ENCODE peak calls at places on chromosomes 1 and 21, in nine cellular contexts. K, E, M, D, G, L, N, J and T are unnamed samples.
A peak's percentile ranks its signal among the peaks of the same experiment; 100 is the strongest.

GRCh38 chr1:201764166-201764565 is 64.8 kb upstream of the IPO9 start:
- DNase-seq in G (no peak), K (no peak), N (no peak), M (no peak), J (no peak), D (no peak), E (no peak), L (no peak), T (no peak)

GRCh38 chr1:208030320-208031091 is 119.6 kb upstream of the CD34 start:
- DNase-seq in N (no peak), L (no peak), M (no peak), K (peak; percentile 68), E (no peak), D (no peak), J (no peak), G (no peak), T (no peak)

GRCh38 chr1:26468911-26469310 is 3.3 kb upstream of the HMGN2 start:
- DNase-seq in L (no peak), E (peak; percentile 72), D (no peak), M (peak; percentile 45), N (no peak), G (no peak), K (no peak), J (no peak), T (no peak)

GRCh38 chr1:44294588-44295007 is 60.5 kb downstream of the ERI3 start:
- DNase-seq in D (no peak), N (peak; percentile 32), G (peak; percentile 68), L (peak; percentile 57), E (no peak), J (no peak), M (peak; percentile 29), K (peak; percentile 83), T (peak; percentile 35)

GRCh38 chr1:26335774-26336476 is 18.0 kb downstream of the CRYBG2 start:
- DNase-seq in L (no peak), G (no peak), J (no peak), D (no peak), K (no peak), M (no peak), E (peak; percentile 79), N (no peak), T (no peak)

GRCh38 chr1:10280442-10281350 is 70.3 kb downstream of the KIF1B start:
- DNase-seq in D (no peak), K (peak; percentile 56), L (no peak), M (no peak), E (no peak), N (no peak), G (no peak), J (no peak), T (no peak)

GRCh38 chr1:50047916-50048694 is 24.4 kb upstream of the AGBL4 start:
- DNase-seq in N (peak; percentile 19), E (peak; percentile 79), M (no peak), L (peak; percentile 1), G (no peak), D (no peak), J (no peak), K (no peak), T (peak; percentile 65)

GRCh38 chr1:111592389-111593361 is 26.9 kb upstream of the RAP1A start:
- DNase-seq in E (peak; percentile 88), J (peak; percentile 90), G (peak; percentile 74), M (peak; percentile 85), D (peak; percentile 86), N (peak; percentile 14), K (peak; percentile 95), L (peak; percentile 72), T (peak; percentile 63)

GRCh38 chr21:41768371-41769042 is 1.7 kb upstream of the RIPK4 start:
- DNase-seq in N (peak; percentile 80), D (no peak), E (no peak), M (peak; percentile 78), L (peak; percentile 66), G (no peak), J (peak; percentile 97), K (peak; percentile 85), T (no peak)

GRCh38 chr1:83996621-83997020 is 2.3 kb downstream of the TTLL7 start:
- DNase-seq in L (no peak), E (no peak), N (no peak), K (peak; percentile 88), J (no peak), G (no peak), D (no peak), M (no peak), T (no peak)

GRCh38 chr1:80882552-80882951 is 918.2 kb upstream of the ADGRL2 start:
- DNase-seq in J (peak; percentile 74), E (no peak), D (no peak), M (no peak), G (no peak), L (no peak), K (peak; percentile 71), N (peak; percentile 41), T (no peak)

GRCh38 chr1:112439592-112439991 is 43.6 kb downstream of the CTTNBP2NL start:
- DNase-seq in J (no peak), E (no peak), D (no peak), G (no peak), L (no peak), M (no peak), K (no peak), N (no peak), T (no peak)

GRCh38 chr1:101025283-101025679 is 303 bp downstream of the DPH5 start:
- DNase-seq in G (no peak), L (peak; percentile 40), D (no peak), E (no peak), N (no peak), K (peak; percentile 37), M (no peak), J (no peak), T (peak; percentile 6)

GRCh38 chr1:2633401-2633935 is 652 bp upstream of the MMEL1 start:
- DNase-seq in K (no peak), N (no peak), G (no peak), J (no peak), M (no peak), D (no peak), L (no peak), E (no peak), T (no peak)

GRCh38 chr1:2641381-2642130 is 8.7 kb upstream of the MMEL1 start:
- DNase-seq in M (peak; percentile 24), K (no peak), G (no peak), D (no peak), N (no peak), J (no peak), L (no peak), E (peak; percentile 73), T (peak; percentile 19)

GRCh38 chr1:212286437-212287131 is 1.4 kb downstream of the PPP2R5A start:
- DNase-seq in E (no peak), L (peak; percentile 28), M (peak; percentile 58), K (peak; percentile 27), J (peak; percentile 59), G (peak; percentile 28), N (no peak), D (no peak), T (no peak)

GRCh38 chr1:204124639-204125038 is 27.2 kb downstream of the ETNK2 start:
- DNase-seq in G (no peak), D (no peak), L (no peak), N (no peak), E (no peak), K (no peak), M (no peak), J (no peak), T (no peak)

DNA sequence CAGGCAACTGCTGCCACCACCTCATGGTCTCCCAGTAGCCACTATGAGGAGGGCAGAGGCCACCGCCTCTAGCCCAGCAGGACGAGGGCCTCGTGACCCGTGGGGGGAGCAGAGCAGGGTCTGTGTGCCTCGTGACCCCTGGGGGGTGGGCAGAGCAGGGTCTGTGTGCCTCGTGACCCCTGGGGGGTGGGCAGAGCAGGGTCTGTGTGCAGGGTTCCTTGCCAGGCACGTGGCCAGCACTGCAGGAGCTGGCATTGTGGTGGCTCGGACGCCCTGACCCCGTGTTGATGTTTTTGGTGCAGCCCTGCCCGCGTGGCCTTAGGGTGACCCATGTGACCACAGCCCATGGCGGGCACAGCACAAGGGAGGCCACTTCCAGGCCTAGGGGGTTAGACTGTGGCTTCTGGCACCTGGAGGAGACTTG is 52.8 kb downstream of the SLX9 start:
- DNase-seq in E (peak; percentile 49), L (no peak), G (no peak), N (no peak), D (no peak), M (no peak), J (no peak), K (no peak), T (no peak)
- H3K27ac ChIP-seq in E (no peak overlapping the region), L (no peak overlapping the region), G (no peak overlapping the region), N (no peak overlapping the region), D (no peak overlapping the region), M (peak overlapping the region; percentile 74), J (no peak overlapping the region), K (no peak overlapping the region), T (no peak overlapping the region)

DNA sequence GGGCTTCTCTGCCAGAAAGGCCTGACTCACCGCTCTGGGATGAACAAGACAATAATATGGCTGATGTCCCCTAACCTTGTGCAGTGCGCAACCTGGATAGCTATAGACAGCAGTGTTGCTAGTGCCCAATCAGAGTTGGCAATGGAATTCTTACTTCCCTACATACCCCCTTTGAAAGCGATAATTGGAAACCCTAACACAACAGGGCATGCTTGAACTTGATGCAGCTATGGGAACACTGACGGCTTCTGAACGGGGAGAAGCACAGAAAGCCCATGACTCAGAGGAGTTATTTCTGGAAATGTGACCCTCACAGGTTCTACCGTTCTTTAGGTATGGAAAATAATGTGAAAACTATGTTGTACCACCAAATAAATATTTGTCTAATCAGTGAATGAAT is 200.6 kb downstream of the TRABD2B start:
- DNase-seq in J (no peak), E (no peak), K (no peak), G (no peak), L (no peak), N (no peak), M (no peak), D (no peak), T (no peak)
- H3K27ac ChIP-seq in J (no peak overlapping the region), E (no peak overlapping the region), K (no peak overlapping the region), G (no peak overlapping the region), L (no peak overlapping the region), N (no peak overlapping the region), M (no peak overlapping the region), D (no peak overlapping the region), T (no peak overlapping the region)

GRCh38 chr1:36276688-36277087 is 29.5 kb upstream of the SH3D21 start:
- DNase-seq in E (no peak), G (no peak), M (no peak), N (no peak), L (no peak), D (no peak), J (no peak), K (no peak), T (no peak)
- H3K27ac ChIP-seq in E (no peak overlapping the region), G (no peak overlapping the region), M (no peak overlapping the region), N (no peak overlapping the region), L (no peak overlapping the region), D (no peak overlapping the region), J (no peak overlapping the region), K (no peak overlapping the region), T (no peak overlapping the region)

DNA sequence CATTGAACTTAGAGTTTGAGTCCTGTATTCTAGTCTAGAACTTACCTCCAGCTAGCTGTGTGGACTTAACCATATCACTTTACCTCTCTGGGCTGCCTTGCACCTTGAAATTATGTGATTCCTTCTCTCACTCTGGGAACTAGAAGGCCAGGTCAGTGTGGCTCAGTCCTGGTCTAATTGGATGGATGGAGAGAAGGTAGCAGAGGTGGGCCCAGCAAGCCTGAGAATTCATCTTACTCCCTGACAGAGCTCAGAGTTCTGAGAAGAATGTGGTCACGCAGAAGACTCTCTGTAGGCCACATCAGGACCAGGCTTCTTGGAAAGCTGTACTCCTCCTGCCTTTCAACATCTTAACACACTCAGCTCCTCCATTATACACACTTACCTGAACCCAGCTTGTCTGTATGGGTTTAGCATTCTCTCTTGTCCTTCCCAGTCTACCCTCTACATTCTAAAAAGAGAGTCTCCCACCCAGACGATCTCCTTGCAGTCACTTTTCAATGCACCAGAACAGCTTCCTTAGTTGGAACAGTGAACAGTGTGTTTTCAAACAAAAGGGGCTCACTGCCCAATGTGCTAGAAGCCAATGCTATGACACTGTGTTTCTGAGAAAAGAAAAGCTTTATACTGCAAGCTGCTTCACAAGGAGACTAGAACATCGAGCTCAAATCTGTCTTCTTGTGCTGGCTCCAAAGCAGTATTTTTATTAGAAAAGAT is 60.5 kb downstream of the CAPN9 start:
- DNase-seq in K (no peak), D (no peak), J (no peak), G (no peak), L (no peak), E (no peak), N (no peak), M (no peak), T (no peak)
- H3K27ac ChIP-seq in K (no peak overlapping the region), D (no peak overlapping the region), J (no peak overlapping the region), G (peak overlapping the region; percentile 60), L (no peak overlapping the region), E (no peak overlapping the region), N (no peak overlapping the region), M (peak overlapping the region; percentile 21), T (peak overlapping the region; percentile 96)